ENCODE peak calls at places on chromosomes 7 and 10, in five cellular contexts. V is A549, P is brain microvascular endothelial cell, D is heart right ventricle, B is endothelial cell. G is an unnamed sample.

GRCh38 chr10:104452977-104453376 is 99.3 kb downstream of the CFAP58 start:
- DNase-seq in V (no peak), P (no peak), D (no peak), B (no peak), G (no peak)

GRCh38 chr10:58178811-58179210 is 88.9 kb downstream of the IPMK start:
- DNase-seq in V (peak; percentile 15), P (no peak), D (no peak), B (no peak), G (no peak)

GRCh38 chr7:129908181-129908580 is 44.6 kb downstream of the UBE2H start:
- DNase-seq in V (no peak), P (no peak), D (no peak), B (no peak), G (no peak)

GRCh38 chr10:34523017-34523767 is 291.9 kb downstream of the PARD3 start:
- DNase-seq in V (peak; percentile 41), P (peak; percentile 84), D (no peak), B (no peak), G (no peak)

GRCh38 chr7:138527746-138528223 is 67.7 kb downstream of the TRIM24 start:
- DNase-seq in V (peak; percentile 54), P (peak; percentile 4), D (no peak), B (no peak), G (no peak)

GRCh38 chr7:110373514-110374258 is 717.2 kb upstream of the LRRN3 start:
- DNase-seq in V (no peak), P (no peak), D (no peak), B (no peak), G (no peak)

GRCh38 chr10:124006526-124006925 is 86.9 kb downstream of the CHST15 start:
- DNase-seq in V (no peak), P (no peak), D (no peak), B (no peak), G (no peak)

GRCh38 chr10:22386396-22386928 is 41.2 kb downstream of the SPAG6 start:
- DNase-seq in V (no peak), P (no peak), D (no peak), B (no peak), G (no peak)

GRCh38 chr10:114634607-114634974 is 23.5 kb downstream of the ABLIM1 start:
- DNase-seq in V (peak; percentile 63), P (peak; percentile 96), D (peak; percentile 46), B (no peak), G (no peak)

GRCh38 chr10:62069452-62070191 is 168.1 kb downstream of the ARID5B start:
- DNase-seq in V (no peak), P (no peak), D (no peak), B (no peak), G (no peak)

GRCh38 chr7:128020161-128020560 is 11.1 kb downstream of the LRRC4 start:
- DNase-seq in V (peak; percentile 48), P (no peak), D (no peak), B (peak; percentile 57), G (no peak)
- TF ChIP-seq CTCF in V (peak; percentile 50), P (peak; percentile 53), D (peak; percentile 7), B (peak; percentile 90), G (no peak)

GRCh38 chr10:28600056-28600455 is 67.1 kb downstream of the WAC start:
- DNase-seq in V (no peak), P (no peak), D (no peak), B (no peak), G (no peak)
- TF ChIP-seq CTCF in V (no peak), P (no peak), D (no peak), B (no peak), G (no peak)

GRCh38 chr10:47332371-47332770 is 10.1 kb downstream of the GDF2 start:
- DNase-seq in V (no peak), P (no peak), D (no peak), B (no peak), G (no peak)
- TF ChIP-seq CTCF in V (no peak), P (no peak), D (no peak), B (no peak), G (no peak)

GRCh38 chr10:72335394-72336258 is 19.1 kb downstream of the DNAJB12 start:
- DNase-seq in V (no peak), P (peak; percentile 68), D (peak; percentile 74), B (no peak), G (no peak)
- TF ChIP-seq CTCF in V (no peak), P (peak; percentile 36), D (peak; percentile 27), B (no peak), G (no peak)

G was measured in omental fat pad.